ENCODE peak calls at places on chromosomes 1 and 21, in four cellular contexts. S, H, K and Y are unnamed samples.

GRCh38 chr1:43235451-43236121 is 34.2 kb upstream of the TMEM125 start:
- DNase-seq in K (no peak), S (no peak), H (no peak), Y (no peak)

GRCh38 chr1:186643600-186643999 is 36.6 kb downstream of the PTGS2 start:
- DNase-seq in S (no peak), K (peak), H (no peak), Y (peak)

GRCh38 chr1:233281711-233282581 is 13.6 kb downstream of the PCNX2 start:
- DNase-seq in K (peak), S (no peak), H (no peak), Y (peak)

GRCh38 chr1:44030606-44031050 is 634 bp downstream of the SLC6A9 start:
- DNase-seq in K (peak), H (peak), S (peak), Y (peak)

GRCh38 chr1:206890125-206890637 is 7.1 kb upstream of the IL24 start:
- DNase-seq in S (no peak), H (peak), K (peak), Y (no peak)

GRCh38 chr21:15667010-15667409 is 62.8 kb upstream of the USP25 start:
- DNase-seq in S (no peak), K (peak), H (no peak), Y (peak)

GRCh38 chr1:17919525-17920439 is 164.6 kb downstream of the ACTL8 start:
- DNase-seq in S (peak), K (peak), H (peak), Y (peak)

GRCh38 chr1:76106719-76107235 is 32.2 kb downstream of the ST6GALNAC3 start:
- DNase-seq in H (no peak), K (no peak), S (no peak), Y (no peak)

GRCh38 chr1:22031214-22031962 is 21.1 kb upstream of the CDC42 start:
- DNase-seq in K (no peak), S (no peak), H (no peak), Y (peak)

GRCh38 chr1:91803847-91804545 is 82.0 kb downstream of the TGFBR3 start:
- DNase-seq in H (no peak), S (no peak), K (no peak), Y (no peak)

GRCh38 chr21:25512095-25513086 is 94.9 kb downstream of the MRPL39 start:
- DNase-seq in H (no peak), S (no peak), K (no peak), Y (no peak)

GRCh38 chr1:219085988-219086387 is 87.7 kb upstream of the LYPLAL1 start:
- DNase-seq in S (no peak), K (peak), H (no peak), Y (peak)

GRCh38 chr1:219670426-219671149 is 57.7 kb upstream of the ZC3H11B start:
- DNase-seq in H (no peak), K (no peak), S (no peak), Y (no peak)

GRCh38 chr1:164466429-164466828 is 92.6 kb upstream of the PBX1 start:
- DNase-seq in K (no peak), S (no peak), H (no peak), Y (no peak)

GRCh38 chr1:69710484-69710883 is 142.8 kb downstream of the LRRC7 start:
- DNase-seq in S (no peak), H (no peak), K (no peak), Y (no peak)

GRCh38 chr1:2337501-2337900 is 53.9 kb downstream of the MORN1 start:
- DNase-seq in S (no peak), H (no peak), K (no peak), Y (no peak)

GRCh38 chr1:9413143-9413876 is 120.6 kb downstream of the SPSB1 start:
- DNase-seq in K (peak), H (peak), S (peak), Y (peak)

GRCh38 chr1:186239211-186239610 is 135.8 kb downstream of the TPR start:
- DNase-seq in H (no peak), K (no peak), S (no peak), Y (no peak)

GRCh38 chr1:167544447-167544846 is 9.1 kb downstream of the CREG1 start:
- DNase-seq in H (no peak), S (no peak), K (no peak), Y (no peak)

GRCh38 chr1:31981976-31982375 is 31.7 kb upstream of the KHDRBS1 start:
- DNase-seq in H (no peak), S (no peak), K (no peak), Y (no peak)

GRCh38 chr1:151841141-151841540 is 1.5 kb upstream of the C2CD4D start:
- DNase-seq in H (no peak), K (peak), S (no peak), Y (no peak)

GRCh38 chr1:7086106-7086505 is 300.9 kb downstream of the CAMTA1 start:
- DNase-seq in H (no peak), S (no peak), K (no peak), Y (no peak)

GRCh38 chr1:66371233-66372005 is 162.5 kb upstream of the SGIP1 start:
- DNase-seq in H (peak), K (peak), S (no peak), Y (peak)

GRCh38 chr21:45877821-45878469 is 103.6 kb upstream of the COL6A1 start:
- DNase-seq in K (no peak), H (no peak), S (no peak), Y (no peak)

DNA sequence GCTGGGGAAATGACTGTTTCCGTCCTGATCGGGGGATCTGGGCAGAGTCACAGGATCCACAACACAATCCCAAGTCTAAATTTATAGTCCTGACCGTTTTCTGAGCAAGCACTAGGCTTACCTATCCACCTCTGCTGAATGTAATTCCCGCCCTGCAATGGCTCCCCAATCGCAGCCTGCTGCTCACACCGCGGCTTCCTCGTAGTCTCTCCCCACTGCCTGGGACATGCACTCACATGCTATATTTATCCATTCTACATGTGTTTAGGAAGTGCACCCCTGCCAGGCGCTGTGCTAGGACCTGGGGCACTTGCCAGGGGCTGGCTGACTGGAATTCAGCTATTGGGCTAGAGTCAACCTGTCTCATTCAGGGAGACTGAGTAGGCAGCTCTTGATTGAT is 246.6 kb upstream of the CSF3R start:
- DNase-seq in H (no peak), K (no peak), S (no peak), Y (no peak)
- H2BK120ac ChIP-seq in H (no peak), K (no peak), S (no peak), Y (no peak)

DNA sequence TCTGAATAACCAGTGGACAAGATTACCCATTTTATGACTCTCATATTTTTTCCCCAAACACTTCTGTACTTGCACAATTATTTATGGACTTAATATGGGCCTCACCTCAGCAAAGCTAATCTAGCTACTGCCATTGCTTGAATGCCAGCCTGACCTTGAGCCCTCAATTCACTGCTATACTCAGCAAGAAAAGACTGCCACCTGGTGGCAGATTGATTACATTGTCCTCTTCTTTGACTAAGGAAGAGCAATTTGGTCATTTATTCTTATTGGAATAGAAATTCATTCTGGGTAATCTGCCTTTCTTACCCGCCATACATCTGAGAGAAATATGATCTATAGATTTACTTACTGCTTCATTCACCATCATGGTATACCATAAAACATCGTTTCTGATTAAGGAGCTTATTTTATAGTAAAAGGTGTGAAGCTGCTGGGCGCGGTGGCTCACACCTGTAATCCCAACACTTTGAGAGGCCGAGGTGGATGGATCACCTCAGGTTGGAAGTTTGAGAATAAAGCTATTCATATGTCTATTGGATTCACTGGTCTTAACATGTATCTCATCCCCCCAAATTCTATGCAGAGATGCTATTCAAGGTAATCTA is 32.9 kb upstream of the DIPK1A start:
- DNase-seq in H (peak), S (peak), K (peak), Y (peak)
- H2BK5ac ChIP-seq in H (no peak), S (no peak), K (no peak), Y (no peak)

GRCh38 chr1:246078126-246078887 is 428.8 kb downstream of the SMYD3 start:
- DNase-seq in K (no peak), H (no peak), S (no peak), Y (no peak)

GRCh38 chr1:246081856-246082668 is 425.0 kb downstream of the SMYD3 start:
- DNase-seq in K (no peak), S (no peak), H (no peak), Y (no peak)

GRCh38 chr1:246078888-246079252 is 428.2 kb downstream of the SMYD3 start:
- DNase-seq in H (no peak), K (no peak), S (no peak), Y (no peak)

GRCh38 chr1:246081138-246081702 is 425.9 kb downstream of the SMYD3 start:
- DNase-seq in H (no peak), S (no peak), K (no peak), Y (no peak)

GRCh38 chr1:246080031-246080430 is 427.0 kb downstream of the SMYD3 start:
- DNase-seq in S (no peak), H (no peak), K (no peak), Y (no peak)
- H2BK120ac ChIP-seq in S (no peak), H (no peak), K (no peak), Y (no peak)

GRCh38 chr21:35827004-35827403 is 233.3 kb downstream of the SETD4 start:
- DNase-seq in S (no peak), H (no peak), K (no peak), Y (no peak)

GRCh38 chr21:35831230-35831629 is 229.1 kb downstream of the SETD4 start:
- DNase-seq in H (no peak), K (no peak), S (no peak), Y (no peak)

GRCh38 chr21:35828161-35828560 is 232.2 kb downstream of the SETD4 start:
- DNase-seq in K (no peak), S (no peak), H (no peak), Y (no peak)

GRCh38 chr21:35831791-35832190 is 228.5 kb downstream of the SETD4 start:
- DNase-seq in S (no peak), K (no peak), H (no peak), Y (no peak)

DNA sequence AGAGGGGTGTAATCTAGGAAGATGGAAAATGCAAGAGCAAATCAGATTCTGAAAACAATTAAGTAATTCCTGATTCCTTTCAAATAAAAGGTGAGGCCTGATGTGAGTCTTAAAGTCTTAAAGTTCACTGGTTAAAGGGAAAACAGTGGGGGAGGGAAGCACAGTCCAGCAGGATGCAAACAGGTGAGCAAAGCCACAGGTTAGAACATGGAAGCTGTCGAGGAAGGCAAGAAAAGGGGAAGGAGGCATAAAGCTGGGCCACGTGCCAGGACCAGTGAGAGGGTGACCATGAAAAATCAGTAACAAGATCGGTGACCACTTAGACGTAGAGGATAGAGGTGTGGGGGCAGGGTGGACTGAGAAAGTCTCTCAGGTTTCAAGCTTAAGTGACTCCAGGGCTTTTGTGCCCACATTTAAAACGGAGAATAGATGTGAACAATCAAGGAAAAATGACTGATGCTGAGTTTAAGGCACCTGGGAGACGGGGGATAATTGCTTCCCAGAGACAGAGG is 231.3 kb downstream of the SETD4 start:
- DNase-seq in S (no peak), K (no peak), H (no peak), Y (no peak)
- H2BK5ac ChIP-seq in S (no peak), K (no peak), H (no peak), Y (no peak)

GRCh38 chr1:29267341-29268070 is 31.2 kb downstream of the PTPRU start:
- DNase-seq in K (no peak), S (no peak), H (no peak), Y (no peak)

GRCh38 chr1:29269356-29269755 is 33.0 kb downstream of the PTPRU start:
- DNase-seq in K (no peak), S (no peak), H (no peak), Y (no peak)

GRCh38 chr1:29272171-29272907 is 36.0 kb downstream of the PTPRU start:
- DNase-seq in K (no peak), H (no peak), S (no peak), Y (no peak)

GRCh38 chr1:29271724-29272123 is 35.4 kb downstream of the PTPRU start:
- DNase-seq in S (peak), K (peak), H (peak), Y (peak)

GRCh38 chr1:29270881-29271390 is 34.6 kb downstream of the PTPRU start:
- DNase-seq in K (no peak), H (no peak), S (no peak), Y (no peak)
- H2BK120ac ChIP-seq in K (peak), H (no peak), S (no peak), Y (no peak)

GRCh38 chr1:205107327-205107726 is 14.5 kb downstream of the RBBP5 start:
- DNase-seq in S (no peak), K (no peak), H (no peak), Y (no peak)

GRCh38 chr1:205111354-205111753 is 10.4 kb downstream of the RBBP5 start:
- DNase-seq in H (no peak), S (no peak), K (no peak), Y (no peak)

GRCh38 chr1:205109269-205109668 is 12.5 kb downstream of the RBBP5 start:
- DNase-seq in S (no peak), H (no peak), K (no peak), Y (no peak)

GRCh38 chr1:205108464-205108863 is 13.3 kb downstream of the RBBP5 start:
- DNase-seq in K (no peak), H (no peak), S (no peak), Y (no peak)

GRCh38 chr1:205109711-205110110 is 12.1 kb downstream of the RBBP5 start:
- DNase-seq in K (no peak), H (no peak), S (no peak), Y (no peak)
- H2BK5ac ChIP-seq in K (no peak), H (no peak), S (no peak), Y (no peak)

DNA sequence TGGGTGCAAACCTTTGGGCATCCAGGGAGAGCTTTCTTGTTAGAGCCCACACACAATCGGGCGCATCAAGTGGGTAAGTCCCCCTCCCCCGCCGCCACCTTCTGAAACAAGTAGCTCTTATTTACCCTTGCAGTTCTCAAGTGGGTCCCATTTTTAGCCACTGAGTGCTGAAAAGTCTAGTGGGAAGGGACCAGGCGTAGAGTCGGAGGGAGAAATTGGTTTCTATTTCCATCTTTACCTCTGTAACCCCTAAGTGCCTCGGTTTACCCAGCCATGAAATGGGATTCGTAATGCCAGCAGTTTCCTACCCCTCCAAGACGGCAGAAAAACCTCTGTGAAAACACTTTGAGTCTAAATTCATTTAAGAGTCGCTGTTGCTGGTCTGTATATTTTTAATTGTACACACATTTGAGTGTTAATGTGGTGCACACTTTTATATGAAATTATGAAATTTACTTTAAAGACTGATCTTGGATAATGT is 904 bp downstream of the TLCD4 start:
- DNase-seq in H (peak), S (peak), K (no peak), Y (peak)
- H2BK120ac ChIP-seq in H (no peak), S (no peak), K (no peak), Y (no peak)

GRCh38 chr1:118100686-118101300 is 84.2 kb downstream of the SPAG17 start:
- DNase-seq in S (no peak), K (no peak), H (no peak), Y (no peak)

GRCh38 chr1:118097622-118098348 is 87.2 kb downstream of the SPAG17 start:
- DNase-seq in H (no peak), S (no peak), K (peak), Y (peak)

GRCh38 chr1:118101445-118101844 is 83.6 kb downstream of the SPAG17 start:
- DNase-seq in H (no peak), S (no peak), K (no peak), Y (no peak)

GRCh38 chr1:118104956-118105355 is 80.1 kb downstream of the SPAG17 start:
- DNase-seq in S (no peak), H (no peak), K (no peak), Y (no peak)

DNA sequence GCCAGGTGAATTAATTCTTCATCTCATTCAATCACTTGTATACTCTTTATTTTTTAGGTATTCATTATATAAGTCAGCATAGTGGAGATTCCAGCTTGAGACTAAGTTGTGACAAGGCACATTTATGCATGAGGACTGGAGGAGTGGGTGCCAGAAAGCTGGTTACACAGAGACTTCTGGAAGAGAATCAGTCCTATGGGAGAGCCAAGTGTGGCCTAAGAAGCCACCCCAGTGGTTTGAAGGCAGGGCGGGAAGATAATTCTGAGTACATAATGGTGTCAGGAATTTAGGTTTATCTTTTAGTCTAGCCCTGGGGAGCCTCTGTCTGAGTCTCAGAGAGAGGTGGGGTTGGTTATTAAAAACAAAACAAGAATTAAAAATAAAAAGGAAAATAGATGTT is 83.0 kb downstream of the SPAG17 start:
- DNase-seq in S (no peak), K (no peak), H (peak), Y (no peak)
- H2BK5ac ChIP-seq in S (no peak), K (no peak), H (no peak), Y (no peak)

GRCh38 chr1:20234761-20235540 is 48.6 kb upstream of the PLA2G2C start:
- DNase-seq in S (no peak), H (no peak), K (no peak), Y (no peak)

GRCh38 chr1:20233866-20234265 is 47.5 kb upstream of the PLA2G2C start:
- DNase-seq in H (no peak), S (no peak), K (no peak), Y (no peak)

GRCh38 chr1:20229191-20229590 is 42.9 kb upstream of the PLA2G2C start:
- DNase-seq in H (no peak), S (no peak), K (no peak), Y (no peak)

GRCh38 chr1:20237646-20238045 is 51.3 kb upstream of the PLA2G2C start:
- DNase-seq in S (no peak), K (no peak), H (no peak), Y (no peak)

DNA sequence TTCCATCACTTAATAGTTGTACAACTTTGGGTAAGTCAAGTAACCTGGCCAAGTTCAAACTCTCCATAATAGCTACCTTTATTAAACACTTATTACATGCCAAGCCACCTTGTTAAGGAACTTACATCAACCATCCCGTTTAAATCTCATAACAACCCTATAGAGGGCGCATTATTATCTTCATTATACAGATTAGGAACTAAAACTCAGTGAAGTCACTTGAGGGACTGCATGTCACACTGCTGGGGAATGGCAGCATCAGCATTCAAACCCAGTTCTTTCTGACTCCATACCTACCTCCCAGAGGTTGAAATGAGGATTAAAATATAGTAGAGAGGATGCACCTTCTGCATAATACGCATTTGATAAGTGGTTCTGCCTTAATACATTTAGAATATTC is 47.1 kb upstream of the PLA2G2C start:
- DNase-seq in S (no peak), K (peak), H (peak), Y (peak)
- H2BK120ac ChIP-seq in S (no peak), K (no peak), H (no peak), Y (no peak)